ENCODE peak calls at places on chromosomes 2 and 18, in nine cellular contexts. One of them, this sample, is unnamed.

GRCh38 chr2:165238295-165238694 is 919 bp upstream of the SCN2A start:
- DNase-seq in GM12865: peak
- DNase-seq in mesenchymal stem cell: peak
- DNase-seq in fibroblast of pulmonary artery: peak
- DNase-seq in GM23338: peak
- DNase-seq in upper lobe of left lung: no peak
- DNase-seq in endodermal cell: peak
- DNase-seq in uterus: no peak
- DNase-seq in brain microvascular endothelial cell: no peak
- DNase-seq in this sample: peak

GRCh38 chr18:38301621-38302020 is 736.0 kb upstream of the CELF4 start:
- DNase-seq in brain microvascular endothelial cell: no peak
- DNase-seq in upper lobe of left lung: no peak
- DNase-seq in endodermal cell: no peak
- DNase-seq in uterus: no peak
- DNase-seq in GM23338: no peak
- DNase-seq in mesenchymal stem cell: no peak
- DNase-seq in fibroblast of pulmonary artery: no peak
- DNase-seq in GM12865: no peak
- DNase-seq in this sample: no peak

GRCh38 chr18:23053756-23054457 is 81.4 kb upstream of the CABLES1 start:
- DNase-seq in upper lobe of left lung: no peak
- DNase-seq in GM12865: no peak
- DNase-seq in endodermal cell: peak
- DNase-seq in brain microvascular endothelial cell: peak
- DNase-seq in GM23338: peak
- DNase-seq in uterus: no peak
- DNase-seq in mesenchymal stem cell: peak
- DNase-seq in fibroblast of pulmonary artery: peak
- DNase-seq in this sample: peak

GRCh38 chr18:3525870-3526420 is 76.0 kb downstream of the TGIF1 start:
- DNase-seq in GM12865: peak
- DNase-seq in mesenchymal stem cell: no peak
- DNase-seq in upper lobe of left lung: no peak
- DNase-seq in uterus: no peak
- DNase-seq in fibroblast of pulmonary artery: no peak
- DNase-seq in endodermal cell: peak
- DNase-seq in GM23338: no peak
- DNase-seq in brain microvascular endothelial cell: no peak
- DNase-seq in this sample: no peak

GRCh38 chr2:220512419-220512818 is 885.0 kb downstream of the SLC4A3 start:
- DNase-seq in brain microvascular endothelial cell: no peak
- DNase-seq in fibroblast of pulmonary artery: peak
- DNase-seq in endodermal cell: no peak
- DNase-seq in mesenchymal stem cell: no peak
- DNase-seq in uterus: no peak
- DNase-seq in GM23338: no peak
- DNase-seq in GM12865: no peak
- DNase-seq in upper lobe of left lung: no peak
- DNase-seq in this sample: no peak

GRCh38 chr2:46982356-46983064 is 66.9 kb upstream of the MCFD2 start:
- DNase-seq in uterus: no peak
- DNase-seq in endodermal cell: no peak
- DNase-seq in mesenchymal stem cell: no peak
- DNase-seq in GM23338: no peak
- DNase-seq in upper lobe of left lung: no peak
- DNase-seq in fibroblast of pulmonary artery: no peak
- DNase-seq in brain microvascular endothelial cell: no peak
- DNase-seq in GM12865: peak
- DNase-seq in this sample: no peak

GRCh38 chr18:78526923-78527775 is 452.5 kb upstream of the SALL3 start:
- DNase-seq in GM12865: no peak
- DNase-seq in upper lobe of left lung: no peak
- DNase-seq in GM23338: peak
- DNase-seq in brain microvascular endothelial cell: no peak
- DNase-seq in uterus: no peak
- DNase-seq in mesenchymal stem cell: no peak
- DNase-seq in endodermal cell: peak
- DNase-seq in fibroblast of pulmonary artery: no peak
- DNase-seq in this sample: no peak

GRCh38 chr2:236607471-236608307 is 38.1 kb downstream of the ACKR3 start:
- DNase-seq in GM12865: peak
- DNase-seq in brain microvascular endothelial cell: peak
- DNase-seq in upper lobe of left lung: no peak
- DNase-seq in mesenchymal stem cell: peak
- DNase-seq in fibroblast of pulmonary artery: peak
- DNase-seq in uterus: no peak
- DNase-seq in GM23338: peak
- DNase-seq in endodermal cell: peak
- DNase-seq in this sample: peak

GRCh38 chr18:22302152-22302551 is 115.6 kb downstream of the CTAGE1 start:
- DNase-seq in GM23338: no peak
- DNase-seq in mesenchymal stem cell: no peak
- DNase-seq in brain microvascular endothelial cell: no peak
- DNase-seq in endodermal cell: no peak
- DNase-seq in upper lobe of left lung: no peak
- DNase-seq in uterus: no peak
- DNase-seq in GM12865: no peak
- DNase-seq in fibroblast of pulmonary artery: no peak
- DNase-seq in this sample: no peak

GRCh38 chr2:78811955-78812610 is 213.4 kb upstream of the REG3G start:
- DNase-seq in fibroblast of pulmonary artery: no peak
- DNase-seq in mesenchymal stem cell: no peak
- DNase-seq in upper lobe of left lung: no peak
- DNase-seq in GM12865: no peak
- DNase-seq in endodermal cell: no peak
- DNase-seq in uterus: no peak
- DNase-seq in GM23338: no peak
- DNase-seq in brain microvascular endothelial cell: no peak
- DNase-seq in this sample: no peak

GRCh38 chr2:161423351-161424178 is 7.5 kb downstream of the TBR1 start:
- DNase-seq in brain microvascular endothelial cell: no peak
- DNase-seq in mesenchymal stem cell: no peak
- DNase-seq in GM12865: no peak
- DNase-seq in upper lobe of left lung: no peak
- DNase-seq in fibroblast of pulmonary artery: no peak
- DNase-seq in uterus: no peak
- DNase-seq in GM23338: peak
- DNase-seq in endodermal cell: peak
- DNase-seq in this sample: peak

GRCh38 chr18:62555135-62555534 is 32.3 kb downstream of the ZCCHC2 start:
- DNase-seq in GM12865: no peak
- DNase-seq in upper lobe of left lung: no peak
- DNase-seq in fibroblast of pulmonary artery: peak
- DNase-seq in brain microvascular endothelial cell: peak
- DNase-seq in endodermal cell: no peak
- DNase-seq in uterus: no peak
- DNase-seq in GM23338: no peak
- DNase-seq in mesenchymal stem cell: no peak
- DNase-seq in this sample: no peak

GRCh38 chr2:37554687-37555086 is 116.8 kb downstream of the CDC42EP3 start:
- DNase-seq in GM23338: no peak
- DNase-seq in uterus: no peak
- DNase-seq in mesenchymal stem cell: no peak
- DNase-seq in endodermal cell: no peak
- DNase-seq in fibroblast of pulmonary artery: no peak
- DNase-seq in upper lobe of left lung: no peak
- DNase-seq in brain microvascular endothelial cell: no peak
- DNase-seq in GM12865: no peak
- DNase-seq in this sample: no peak

GRCh38 chr18:61669320-61669719 is 223.5 kb downstream of the RNF152 start:
- DNase-seq in brain microvascular endothelial cell: peak
- DNase-seq in uterus: no peak
- DNase-seq in mesenchymal stem cell: no peak
- DNase-seq in fibroblast of pulmonary artery: peak
- DNase-seq in GM12865: no peak
- DNase-seq in upper lobe of left lung: no peak
- DNase-seq in endodermal cell: no peak
- DNase-seq in GM23338: no peak
- DNase-seq in this sample: no peak

GRCh38 chr2:229422005-229422404 is 150.9 kb upstream of the PID1 start:
- DNase-seq in fibroblast of pulmonary artery: no peak
- DNase-seq in endodermal cell: no peak
- DNase-seq in GM23338: no peak
- DNase-seq in uterus: no peak
- DNase-seq in GM12865: no peak
- DNase-seq in brain microvascular endothelial cell: no peak
- DNase-seq in mesenchymal stem cell: no peak
- DNase-seq in upper lobe of left lung: no peak
- DNase-seq in this sample: no peak
- H3K4me3 ChIP-seq in fibroblast of pulmonary artery: no peak
- H3K4me3 ChIP-seq in endodermal cell: no peak
- H3K4me3 ChIP-seq in GM23338: no peak
- H3K4me3 ChIP-seq in uterus: no peak
- H3K4me3 ChIP-seq in GM12865: no peak
- H3K4me3 ChIP-seq in brain microvascular endothelial cell: no peak
- H3K4me3 ChIP-seq in mesenchymal stem cell: no peak
- H3K4me3 ChIP-seq in upper lobe of left lung: no peak
- H3K4me3 ChIP-seq in this sample: no peak

GRCh38 chr2:72144412-72144745 is 3.3 kb downstream of the CYP26B1 start:
- DNase-seq in mesenchymal stem cell: no peak
- DNase-seq in brain microvascular endothelial cell: no peak
- DNase-seq in GM12865: no peak
- DNase-seq in upper lobe of left lung: no peak
- DNase-seq in endodermal cell: no peak
- DNase-seq in uterus: no peak
- DNase-seq in GM23338: no peak
- DNase-seq in fibroblast of pulmonary artery: no peak
- DNase-seq in this sample: no peak

GRCh38 chr2:72144746-72145657 is 2.7 kb downstream of the CYP26B1 start:
- DNase-seq in upper lobe of left lung: no peak
- DNase-seq in GM23338: peak
- DNase-seq in brain microvascular endothelial cell: no peak
- DNase-seq in uterus: peak
- DNase-seq in GM12865: no peak
- DNase-seq in endodermal cell: peak
- DNase-seq in fibroblast of pulmonary artery: no peak
- DNase-seq in mesenchymal stem cell: peak
- DNase-seq in this sample: peak

GRCh38 chr2:72141881-72142742 is 5.5 kb downstream of the CYP26B1 start:
- DNase-seq in brain microvascular endothelial cell: no peak
- DNase-seq in uterus: peak
- DNase-seq in endodermal cell: peak
- DNase-seq in GM12865: no peak
- DNase-seq in GM23338: no peak
- DNase-seq in fibroblast of pulmonary artery: no peak
- DNase-seq in upper lobe of left lung: no peak
- DNase-seq in mesenchymal stem cell: no peak
- DNase-seq in this sample: no peak

GRCh38 chr2:72142743-72143440 is 4.8 kb downstream of the CYP26B1 start:
- DNase-seq in brain microvascular endothelial cell: no peak
- DNase-seq in uterus: peak
- DNase-seq in fibroblast of pulmonary artery: peak
- DNase-seq in endodermal cell: peak
- DNase-seq in GM23338: peak
- DNase-seq in upper lobe of left lung: peak
- DNase-seq in GM12865: no peak
- DNase-seq in mesenchymal stem cell: peak
- DNase-seq in this sample: peak

GRCh38 chr2:72143441-72144356 is 4.0 kb downstream of the CYP26B1 start:
- DNase-seq in GM23338: peak
- DNase-seq in GM12865: no peak
- DNase-seq in fibroblast of pulmonary artery: no peak
- DNase-seq in mesenchymal stem cell: peak
- DNase-seq in brain microvascular endothelial cell: no peak
- DNase-seq in upper lobe of left lung: no peak
- DNase-seq in endodermal cell: peak
- DNase-seq in uterus: peak
- DNase-seq in this sample: no peak
- H3K4me3 ChIP-seq in GM23338: peak
- H3K4me3 ChIP-seq in GM12865: no peak
- H3K4me3 ChIP-seq in fibroblast of pulmonary artery: no peak
- H3K4me3 ChIP-seq in mesenchymal stem cell: peak
- H3K4me3 ChIP-seq in brain microvascular endothelial cell: no peak
- H3K4me3 ChIP-seq in upper lobe of left lung: no peak
- H3K4me3 ChIP-seq in endodermal cell: peak
- H3K4me3 ChIP-seq in uterus: peak
- H3K4me3 ChIP-seq in this sample: peak

GRCh38 chr2:28752608-28752984 is 966 bp downstream of the PPP1CB start:
- DNase-seq in brain microvascular endothelial cell: no peak
- DNase-seq in uterus: no peak
- DNase-seq in upper lobe of left lung: no peak
- DNase-seq in mesenchymal stem cell: no peak
- DNase-seq in GM12865: no peak
- DNase-seq in fibroblast of pulmonary artery: no peak
- DNase-seq in GM23338: no peak
- DNase-seq in endodermal cell: no peak
- DNase-seq in this sample: no peak

GRCh38 chr2:28753043-28753683 is 1.5 kb downstream of the PPP1CB start:
- DNase-seq in mesenchymal stem cell: peak
- DNase-seq in brain microvascular endothelial cell: peak
- DNase-seq in upper lobe of left lung: peak
- DNase-seq in fibroblast of pulmonary artery: peak
- DNase-seq in GM12865: peak
- DNase-seq in GM23338: peak
- DNase-seq in uterus: peak
- DNase-seq in endodermal cell: peak
- DNase-seq in this sample: peak

GRCh38 chr2:28755411-28755810 is 3.8 kb downstream of the PPP1CB start:
- DNase-seq in GM23338: no peak
- DNase-seq in upper lobe of left lung: no peak
- DNase-seq in GM12865: no peak
- DNase-seq in brain microvascular endothelial cell: peak
- DNase-seq in endodermal cell: no peak
- DNase-seq in mesenchymal stem cell: peak
- DNase-seq in uterus: no peak
- DNase-seq in fibroblast of pulmonary artery: no peak
- DNase-seq in this sample: no peak

GRCh38 chr2:28751956-28752607 is 452 bp downstream of the PPP1CB start:
- DNase-seq in fibroblast of pulmonary artery: no peak
- DNase-seq in mesenchymal stem cell: no peak
- DNase-seq in uterus: no peak
- DNase-seq in upper lobe of left lung: no peak
- DNase-seq in endodermal cell: no peak
- DNase-seq in GM12865: peak
- DNase-seq in brain microvascular endothelial cell: no peak
- DNase-seq in GM23338: no peak
- DNase-seq in this sample: no peak

GRCh38 chr2:28754321-28754720 is 2.7 kb downstream of the PPP1CB start:
- DNase-seq in mesenchymal stem cell: peak
- DNase-seq in endodermal cell: no peak
- DNase-seq in uterus: no peak
- DNase-seq in upper lobe of left lung: no peak
- DNase-seq in GM12865: no peak
- DNase-seq in fibroblast of pulmonary artery: peak
- DNase-seq in GM23338: no peak
- DNase-seq in brain microvascular endothelial cell: no peak
- DNase-seq in this sample: peak
- H3K4me3 ChIP-seq in mesenchymal stem cell: no peak
- H3K4me3 ChIP-seq in endodermal cell: peak
- H3K4me3 ChIP-seq in uterus: peak
- H3K4me3 ChIP-seq in upper lobe of left lung: no peak
- H3K4me3 ChIP-seq in GM12865: no peak
- H3K4me3 ChIP-seq in fibroblast of pulmonary artery: peak
- H3K4me3 ChIP-seq in GM23338: peak
- H3K4me3 ChIP-seq in brain microvascular endothelial cell: no peak
- H3K4me3 ChIP-seq in this sample: peak

DNA sequence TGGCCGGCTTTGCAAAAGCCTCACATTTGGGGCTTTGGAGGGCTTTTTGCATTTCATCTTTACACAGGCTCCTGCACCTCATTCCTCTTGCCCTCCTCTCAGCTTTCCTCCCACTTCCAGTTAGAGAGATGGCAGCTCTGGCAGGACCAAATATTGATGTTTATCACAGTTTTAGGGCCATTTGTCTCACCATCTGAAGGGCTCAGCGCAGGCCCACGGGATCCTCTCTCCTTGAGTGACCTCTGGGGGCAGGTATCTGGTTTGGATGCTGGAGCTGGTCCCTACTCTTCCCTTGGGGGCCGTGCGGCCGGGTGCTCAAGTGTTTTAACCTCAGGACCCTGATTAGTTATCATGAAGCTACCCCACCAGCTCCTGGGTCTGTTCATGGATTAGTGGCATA is 19.9 kb downstream of the ATOH8 start:
- DNase-seq in GM23338: no peak
- DNase-seq in brain microvascular endothelial cell: no peak
- DNase-seq in uterus: no peak
- DNase-seq in fibroblast of pulmonary artery: no peak
- DNase-seq in upper lobe of left lung: no peak
- DNase-seq in GM12865: no peak
- DNase-seq in mesenchymal stem cell: no peak
- DNase-seq in endodermal cell: no peak
- DNase-seq in this sample: no peak
- H3K4me3 ChIP-seq in GM23338: no peak
- H3K4me3 ChIP-seq in brain microvascular endothelial cell: no peak
- H3K4me3 ChIP-seq in uterus: no peak
- H3K4me3 ChIP-seq in fibroblast of pulmonary artery: no peak
- H3K4me3 ChIP-seq in upper lobe of left lung: no peak
- H3K4me3 ChIP-seq in GM12865: no peak
- H3K4me3 ChIP-seq in mesenchymal stem cell: no peak
- H3K4me3 ChIP-seq in endodermal cell: no peak
- H3K4me3 ChIP-seq in this sample: no peak